ENCODE peak calls at places on chromosomes 1 and 21, in ten cellular contexts. X is fibroblast of lung, H is breast epithelium, Y is psoas muscle, J is heart right ventricle, M is DND-41, I is WERI-Rb-1, L is HepG2, Q is prostate gland, P is pancreas. V is an unnamed sample. For H3K27me3, the result is how much of the 10 kb centered on the place peaks cover.

GRCh38 chr1:54989968-54990810 is 8.5 kb upstream of the BSND start:
- DNase-seq in X (no peak), H (no peak), Y (no peak), J (peak), M (no peak), I (no peak), L (no peak), Q (no peak), P (no peak), V (peak)

GRCh38 chr1:110672001-110672752 is 2.6 kb downstream of the KCNA3 start:
- DNase-seq in X (peak), H (no peak), Y (no peak), J (no peak), M (peak), I (no peak), L (no peak), Q (no peak), P (no peak), V (no peak)

GRCh38 chr1:200749090-200749489 is 10.4 kb downstream of the CAMSAP2 start:
- DNase-seq in X (no peak), H (no peak), Y (no peak), J (no peak), M (no peak), I (no peak), L (no peak), Q (no peak), P (no peak), V (no peak)

GRCh38 chr1:99648107-99648506 is 2.2 kb downstream of the PALMD start:
- DNase-seq in X (no peak), H (peak), Y (peak), J (peak), M (no peak), I (peak), L (peak), Q (peak), P (no peak), V (peak)

GRCh38 chr1:5755552-5756125 is 236.6 kb downstream of the NPHP4 start:
- DNase-seq in X (no peak), H (no peak), Y (no peak), J (no peak), M (no peak), I (no peak), L (no peak), Q (no peak), P (no peak), V (no peak)

GRCh38 chr1:213986020-213986924 is 1.5 kb upstream of the PROX1 start:
- DNase-seq in X (no peak), H (no peak), Y (no peak), J (no peak), M (no peak), I (no peak), L (no peak), Q (no peak), P (no peak), V (no peak)

GRCh38 chr1:238439483-238439882 is 548.8 kb upstream of the ZP4 start:
- DNase-seq in X (no peak), H (no peak), Y (no peak), J (no peak), M (no peak), I (peak), L (no peak), Q (no peak), P (no peak), V (no peak)

GRCh38 chr1:183023601-183024351 is 556 bp downstream of the LAMC1 start:
- DNase-seq in X (peak), H (peak), Y (peak), J (peak), M (no peak), I (peak), L (peak), Q (peak), P (peak), V (peak)

GRCh38 chr1:51850420-51851297 is 27.9 kb downstream of the NRDC start:
- DNase-seq in X (no peak), H (no peak), Y (no peak), J (peak), M (no peak), I (no peak), L (no peak), Q (peak), P (peak), V (peak)

GRCh38 chr21:43758132-43758619 is 17.9 kb downstream of the CSTB start:
- DNase-seq in X (peak), H (peak), Y (peak), J (no peak), M (no peak), I (peak), L (no peak), Q (peak), P (no peak), V (no peak)

GRCh38 chr1:24267003-24267402 is 52.2 kb upstream of the GRHL3 start:
- DNase-seq in X (no peak), H (no peak), Y (no peak), J (no peak), M (no peak), I (no peak), L (no peak), Q (no peak), P (no peak), V (no peak)

GRCh38 chr1:9280015-9280860 is 12.5 kb upstream of the SPSB1 start:
- DNase-seq in X (peak), H (no peak), Y (peak), J (no peak), M (peak), I (no peak), L (peak), Q (no peak), P (peak), V (no peak)

GRCh38 chr1:222042120-222042519 is 300.2 kb upstream of the DUSP10 start:
- DNase-seq in X (no peak), H (no peak), Y (no peak), J (no peak), M (no peak), I (no peak), L (no peak), Q (no peak), P (no peak), V (no peak)

GRCh38 chr1:230299148-230300006 is 126.8 kb downstream of the PGBD5 start:
- DNase-seq in X (no peak), H (no peak), Y (peak), J (no peak), M (no peak), I (peak), L (peak), Q (no peak), P (no peak), V (no peak)

GRCh38 chr21:45576838-45577737 is 34.8 kb upstream of the SLC19A1 start:
- DNase-seq in X (no peak), H (no peak), Y (no peak), J (no peak), M (no peak), I (peak), L (no peak), Q (no peak), P (no peak), V (peak)

GRCh38 chr1:46285730-46286477 is 17.5 kb downstream of the LRRC41 start:
- DNase-seq in X (no peak), H (no peak), Y (peak), J (no peak), M (peak), I (peak), L (no peak), Q (no peak), P (no peak), V (no peak)

GRCh38 chr1:63674238-63674864 is 81.1 kb downstream of the PGM1 start:
- DNase-seq in X (peak), H (peak), Y (peak), J (peak), M (peak), I (peak), L (peak), Q (peak), P (peak), V (peak)

GRCh38 chr1:57142999-57143398 is 177.2 kb upstream of the C8B start:
- DNase-seq in X (no peak), H (no peak), Y (no peak), J (no peak), M (no peak), I (no peak), L (no peak), Q (no peak), P (no peak), V (no peak)
- H3K27me3 ChIP-seq in X (under half), H (under half), Y (under half), J (under half), M (under half), I (under half), L (under half), Q (under half), P (under half), V (under half)

GRCh38 chr1:3463013-3463385 is 8.5 kb downstream of the ARHGEF16 start:
- DNase-seq in X (no peak), H (no peak), Y (peak), J (peak), M (no peak), I (no peak), L (no peak), Q (no peak), P (peak), V (no peak)
- H3K27me3 ChIP-seq in X (under half), H (under half), Y (under half), J (under half), M (under half), I (under half), L (under half), Q (under half), P (under half), V (under half)

GRCh38 chr21:33110340-33110715 is 40.4 kb downstream of the OLIG1 start:
- DNase-seq in X (no peak), H (no peak), Y (no peak), J (no peak), M (no peak), I (no peak), L (no peak), Q (no peak), P (no peak), V (no peak)

GRCh38 chr21:33114276-33114675 is 44.3 kb downstream of the OLIG1 start:
- DNase-seq in X (no peak), H (no peak), Y (no peak), J (no peak), M (no peak), I (no peak), L (no peak), Q (no peak), P (no peak), V (no peak)

GRCh38 chr21:33111577-33111976 is 41.6 kb downstream of the OLIG1 start:
- DNase-seq in X (no peak), H (no peak), Y (no peak), J (no peak), M (no peak), I (no peak), L (no peak), Q (no peak), P (no peak), V (no peak)

GRCh38 chr21:33112670-33113596 is 43.0 kb downstream of the OLIG1 start:
- DNase-seq in X (no peak), H (no peak), Y (no peak), J (no peak), M (no peak), I (no peak), L (no peak), Q (no peak), P (no peak), V (no peak)

GRCh38 chr21:33112151-33112550 is 42.2 kb downstream of the OLIG1 start:
- DNase-seq in X (no peak), H (no peak), Y (no peak), J (no peak), M (no peak), I (no peak), L (no peak), Q (no peak), P (no peak), V (no peak)
- H3K27me3 ChIP-seq in X (half or more), H (under half), Y (under half), J (under half), M (under half), I (under half), L (under half), Q (under half), P (under half), V (half or more)

GRCh38 chr1:90709535-90709934 is 7.6 kb downstream of the BARHL2 start:
- DNase-seq in X (no peak), H (no peak), Y (no peak), J (no peak), M (no peak), I (no peak), L (no peak), Q (no peak), P (no peak), V (no peak)
- H3K27me3 ChIP-seq in X (half or more), H (half or more), Y (under half), J (under half), M (under half), I (under half), L (under half), Q (under half), P (under half), V (half or more)

GRCh38 chr1:204192589-204193352 is 3.5 kb downstream of the KISS1 start:
- DNase-seq in X (no peak), H (peak), Y (no peak), J (no peak), M (no peak), I (no peak), L (no peak), Q (no peak), P (no peak), V (no peak)
- H3K27me3 ChIP-seq in X (under half), H (under half), Y (under half), J (under half), M (under half), I (under half), L (under half), Q (under half), P (under half), V (half or more)

GRCh38 chr21:41681336-41681801 is 85.5 kb downstream of the RIPK4 start:
- DNase-seq in X (no peak), H (peak), Y (no peak), J (no peak), M (no peak), I (no peak), L (no peak), Q (peak), P (peak), V (no peak)

GRCh38 chr21:41680444-41681335 is 86.2 kb downstream of the RIPK4 start:
- DNase-seq in X (no peak), H (no peak), Y (no peak), J (no peak), M (no peak), I (no peak), L (no peak), Q (no peak), P (no peak), V (no peak)

GRCh38 chr21:41678016-41678935 is 88.6 kb downstream of the RIPK4 start:
- DNase-seq in X (no peak), H (peak), Y (no peak), J (no peak), M (no peak), I (no peak), L (peak), Q (peak), P (peak), V (no peak)

GRCh38 chr21:41677671-41678015 is 89.2 kb downstream of the RIPK4 start:
- DNase-seq in X (no peak), H (no peak), Y (no peak), J (no peak), M (no peak), I (no peak), L (no peak), Q (no peak), P (no peak), V (no peak)

GRCh38 chr21:41678944-41679343 is 87.9 kb downstream of the RIPK4 start:
- DNase-seq in X (peak), H (peak), Y (peak), J (peak), M (no peak), I (peak), L (peak), Q (peak), P (peak), V (peak)
- H3K27me3 ChIP-seq in X (under half), H (under half), Y (under half), J (under half), M (under half), I (under half), L (under half), Q (under half), P (under half), V (under half)

GRCh38 chr1:210123924-210124589 is 108.5 kb upstream of the SERTAD4 start:
- DNase-seq in X (peak), H (no peak), Y (no peak), J (no peak), M (no peak), I (no peak), L (no peak), Q (no peak), P (no peak), V (no peak)
- H3K27me3 ChIP-seq in X (under half), H (under half), Y (under half), J (under half), M (under half), I (under half), L (under half), Q (under half), P (under half), V (under half)